ENCODE peak calls at places on chromosomes 1 and 21, in five cellular contexts. X is AG10803, H is ureter, A is NCI-H2081, N is MG63. K is an unnamed sample.

GRCh38 chr1:228087771-228088251 is 5.3 kb downstream of the ARF1 start:
- DNase-seq in X (peak; percentile 91), H (no peak), A (no peak), N (peak; percentile 85), K (no peak)

GRCh38 chr1:207025144-207025880 is 7.2 kb downstream of the C1orf116 start:
- DNase-seq in X (peak; percentile 73), H (no peak), A (no peak), N (peak; percentile 79), K (no peak)

GRCh38 chr1:244451951-244452795 is 464 bp upstream of the ADSS2 start:
- DNase-seq in X (peak; percentile 99), H (peak; percentile 99), A (peak; percentile 100), N (peak; percentile 99), K (peak; percentile 94)

GRCh38 chr1:147389532-147390184 is 147.2 kb downstream of the CHD1L start:
- DNase-seq in X (peak; percentile 61), H (no peak), A (peak; percentile 41), N (no peak), K (peak; percentile 39)

GRCh38 chr21:40902299-40902698 is 55.3 kb upstream of the DSCAM start:
- DNase-seq in X (no peak), H (no peak), A (peak; percentile 76), N (no peak), K (peak; percentile 21)

GRCh38 chr1:64915381-64916274 is 50.7 kb downstream of the JAK1 start:
- DNase-seq in X (peak; percentile 29), H (peak; percentile 45), A (no peak), N (peak; percentile 53), K (no peak)

GRCh38 chr1:33269621-33270020 is 13.3 kb downstream of the ZNF362 start:
- DNase-seq in X (no peak), H (no peak), A (no peak), N (no peak), K (no peak)

GRCh38 chr21:39003982-39004775 is 179.1 kb downstream of the PSMG1 start:
- DNase-seq in X (peak; percentile 68), H (no peak), A (no peak), N (no peak), K (peak; percentile 6)

GRCh38 chr1:6185151-6185550 is 5.0 kb upstream of the CHD5 start:
- DNase-seq in X (peak; percentile 88), H (no peak), A (no peak), N (no peak), K (no peak)

GRCh38 chr1:227356582-227357228 is 38.4 kb upstream of the CDC42BPA start:
- DNase-seq in X (no peak), H (no peak), A (no peak), N (peak; percentile 4), K (no peak)

GRCh38 chr1:8477199-8477982 is 159.5 kb downstream of the SLC45A1 start:
- DNase-seq in X (peak; percentile 98), H (no peak), A (no peak), N (peak; percentile 29), K (no peak)

GRCh38 chr1:90534669-90535379 is 182.3 kb downstream of the BARHL2 start:
- DNase-seq in X (no peak), H (no peak), A (no peak), N (no peak), K (no peak)

GRCh38 chr1:208803371-208803811 is 559.2 kb upstream of the PLXNA2 start:
- DNase-seq in X (no peak), H (no peak), A (peak; percentile 27), N (no peak), K (peak; percentile 51)

GRCh38 chr1:201025571-201026002 is 2.1 kb upstream of the KIF21B start:
- DNase-seq in X (no peak), H (no peak), A (no peak), N (peak; percentile 30), K (no peak)

GRCh38 chr1:111592389-111593361 is 26.9 kb upstream of the RAP1A start:
- DNase-seq in X (peak; percentile 86), H (peak; percentile 91), A (no peak), N (peak; percentile 93), K (no peak)

GRCh38 chr1:39501666-39502065 is 10.2 kb downstream of the BMP8A start:
- DNase-seq in X (peak; percentile 81), H (no peak), A (no peak), N (peak; percentile 84), K (no peak)